ENCODE peak calls at places on chromosomes 4 and X, in nine cellular contexts. One of them, this sample, is unnamed.

GRCh38 chr4:122073615-122074014 is 78.5 kb upstream of the BLTP1 start:
- DNase-seq in stimulated activated CD8-positive, alpha-beta memory T cell treated with anti-CD3 and anti-CD28 coated beads, Interleukin-2, amount 100 ng/mL, for 48 hours: no peak
- DNase-seq in NCI-H1436: no peak
- DNase-seq in left cardiac atrium: no peak
- DNase-seq in LoVo: no peak
- DNase-seq in stimulated activated naive B cell treated with anti-CD40 and anti-IgM and Interleukin-4, amounts not matched to agents 10 μg/mL and 1 μg/mL and 100 μg/mL, for 72 hours: no peak
- DNase-seq in Ammon's horn: no peak
- DNase-seq in activated CD4-positive, alpha-beta T cell treated with anti-CD3 and anti-CD28 coated beads for 4 hours: no peak
- DNase-seq in left ventricle myocardium superior: no peak
- DNase-seq in this sample: no peak

GRCh38 chr4:25814323-25814722 is 48.5 kb downstream of the SEL1L3 start:
- DNase-seq in stimulated activated CD8-positive, alpha-beta memory T cell treated with anti-CD3 and anti-CD28 coated beads, Interleukin-2, amount 100 ng/mL, for 48 hours: no peak
- DNase-seq in NCI-H1436: no peak
- DNase-seq in left cardiac atrium: peak; percentile 36
- DNase-seq in LoVo: peak; percentile 1
- DNase-seq in stimulated activated naive B cell treated with anti-CD40 and anti-IgM and Interleukin-4, amounts not matched to agents 10 μg/mL and 1 μg/mL and 100 μg/mL, for 72 hours: no peak
- DNase-seq in Ammon's horn: peak; percentile 73
- DNase-seq in activated CD4-positive, alpha-beta T cell treated with anti-CD3 and anti-CD28 coated beads for 4 hours: no peak
- DNase-seq in left ventricle myocardium superior: peak; percentile 53
- DNase-seq in this sample: no peak

GRCh38 chr4:2742081-2742822 is 13.9 kb downstream of the TNIP2 start:
- DNase-seq in stimulated activated CD8-positive, alpha-beta memory T cell treated with anti-CD3 and anti-CD28 coated beads, Interleukin-2, amount 100 ng/mL, for 48 hours: no peak
- DNase-seq in NCI-H1436: no peak
- DNase-seq in left cardiac atrium: no peak
- DNase-seq in LoVo: no peak
- DNase-seq in stimulated activated naive B cell treated with anti-CD40 and anti-IgM and Interleukin-4, amounts not matched to agents 10 μg/mL and 1 μg/mL and 100 μg/mL, for 72 hours: no peak
- DNase-seq in Ammon's horn: no peak
- DNase-seq in activated CD4-positive, alpha-beta T cell treated with anti-CD3 and anti-CD28 coated beads for 4 hours: no peak
- DNase-seq in left ventricle myocardium superior: no peak
- DNase-seq in this sample: no peak

GRCh38 chr4:3268395-3269104 is 19.6 kb downstream of the MSANTD1 start:
- DNase-seq in stimulated activated CD8-positive, alpha-beta memory T cell treated with anti-CD3 and anti-CD28 coated beads, Interleukin-2, amount 100 ng/mL, for 48 hours: no peak
- DNase-seq in NCI-H1436: no peak
- DNase-seq in left cardiac atrium: no peak
- DNase-seq in LoVo: no peak
- DNase-seq in stimulated activated naive B cell treated with anti-CD40 and anti-IgM and Interleukin-4, amounts not matched to agents 10 μg/mL and 1 μg/mL and 100 μg/mL, for 72 hours: no peak
- DNase-seq in Ammon's horn: no peak
- DNase-seq in activated CD4-positive, alpha-beta T cell treated with anti-CD3 and anti-CD28 coated beads for 4 hours: no peak
- DNase-seq in left ventricle myocardium superior: no peak
- DNase-seq in this sample: no peak

GRCh38 chr4:113692809-113693411 is 68.6 kb downstream of the CAMK2D start:
- DNase-seq in stimulated activated CD8-positive, alpha-beta memory T cell treated with anti-CD3 and anti-CD28 coated beads, Interleukin-2, amount 100 ng/mL, for 48 hours: no peak
- DNase-seq in NCI-H1436: no peak
- DNase-seq in left cardiac atrium: no peak
- DNase-seq in LoVo: peak; percentile 24
- DNase-seq in stimulated activated naive B cell treated with anti-CD40 and anti-IgM and Interleukin-4, amounts not matched to agents 10 μg/mL and 1 μg/mL and 100 μg/mL, for 72 hours: no peak
- DNase-seq in Ammon's horn: no peak
- DNase-seq in activated CD4-positive, alpha-beta T cell treated with anti-CD3 and anti-CD28 coated beads for 4 hours: no peak
- DNase-seq in left ventricle myocardium superior: no peak
- DNase-seq in this sample: no peak

GRCh38 chr4:68463796-68464195 is 16.5 kb downstream of the TMPRSS11E start:
- DNase-seq in stimulated activated CD8-positive, alpha-beta memory T cell treated with anti-CD3 and anti-CD28 coated beads, Interleukin-2, amount 100 ng/mL, for 48 hours: no peak
- DNase-seq in NCI-H1436: no peak
- DNase-seq in left cardiac atrium: no peak
- DNase-seq in LoVo: no peak
- DNase-seq in stimulated activated naive B cell treated with anti-CD40 and anti-IgM and Interleukin-4, amounts not matched to agents 10 μg/mL and 1 μg/mL and 100 μg/mL, for 72 hours: no peak
- DNase-seq in Ammon's horn: no peak
- DNase-seq in activated CD4-positive, alpha-beta T cell treated with anti-CD3 and anti-CD28 coated beads for 4 hours: no peak
- DNase-seq in left ventricle myocardium superior: no peak
- DNase-seq in this sample: no peak

GRCh38 chr4:177266492-177266891 is 43.2 kb upstream of the NEIL3 start:
- DNase-seq in stimulated activated CD8-positive, alpha-beta memory T cell treated with anti-CD3 and anti-CD28 coated beads, Interleukin-2, amount 100 ng/mL, for 48 hours: no peak
- DNase-seq in NCI-H1436: no peak
- DNase-seq in left cardiac atrium: no peak
- DNase-seq in LoVo: no peak
- DNase-seq in stimulated activated naive B cell treated with anti-CD40 and anti-IgM and Interleukin-4, amounts not matched to agents 10 μg/mL and 1 μg/mL and 100 μg/mL, for 72 hours: no peak
- DNase-seq in Ammon's horn: no peak
- DNase-seq in activated CD4-positive, alpha-beta T cell treated with anti-CD3 and anti-CD28 coated beads for 4 hours: no peak
- DNase-seq in left ventricle myocardium superior: no peak
- DNase-seq in this sample: no peak

GRCh38 chr4:186722856-186723206 is 825 bp downstream of the FAT1 start:
- DNase-seq in stimulated activated CD8-positive, alpha-beta memory T cell treated with anti-CD3 and anti-CD28 coated beads, Interleukin-2, amount 100 ng/mL, for 48 hours: no peak
- DNase-seq in NCI-H1436: no peak
- DNase-seq in left cardiac atrium: no peak
- DNase-seq in LoVo: no peak
- DNase-seq in stimulated activated naive B cell treated with anti-CD40 and anti-IgM and Interleukin-4, amounts not matched to agents 10 μg/mL and 1 μg/mL and 100 μg/mL, for 72 hours: no peak
- DNase-seq in Ammon's horn: no peak
- DNase-seq in activated CD4-positive, alpha-beta T cell treated with anti-CD3 and anti-CD28 coated beads for 4 hours: no peak
- DNase-seq in left ventricle myocardium superior: no peak
- DNase-seq in this sample: no peak

GRCh38 chr4:44446801-44447562 is 1.6 kb downstream of the KCTD8 start:
- DNase-seq in stimulated activated CD8-positive, alpha-beta memory T cell treated with anti-CD3 and anti-CD28 coated beads, Interleukin-2, amount 100 ng/mL, for 48 hours: no peak
- DNase-seq in NCI-H1436: no peak
- DNase-seq in left cardiac atrium: peak; percentile 13
- DNase-seq in LoVo: no peak
- DNase-seq in stimulated activated naive B cell treated with anti-CD40 and anti-IgM and Interleukin-4, amounts not matched to agents 10 μg/mL and 1 μg/mL and 100 μg/mL, for 72 hours: no peak
- DNase-seq in Ammon's horn: no peak
- DNase-seq in activated CD4-positive, alpha-beta T cell treated with anti-CD3 and anti-CD28 coated beads for 4 hours: no peak
- DNase-seq in left ventricle myocardium superior: no peak
- DNase-seq in this sample: no peak

GRCh38 chr4:7166286-7166685 is 26.1 kb upstream of the SORCS2 start:
- DNase-seq in stimulated activated CD8-positive, alpha-beta memory T cell treated with anti-CD3 and anti-CD28 coated beads, Interleukin-2, amount 100 ng/mL, for 48 hours: no peak
- DNase-seq in NCI-H1436: no peak
- DNase-seq in left cardiac atrium: no peak
- DNase-seq in LoVo: no peak
- DNase-seq in stimulated activated naive B cell treated with anti-CD40 and anti-IgM and Interleukin-4, amounts not matched to agents 10 μg/mL and 1 μg/mL and 100 μg/mL, for 72 hours: no peak
- DNase-seq in Ammon's horn: no peak
- DNase-seq in activated CD4-positive, alpha-beta T cell treated with anti-CD3 and anti-CD28 coated beads for 4 hours: no peak
- DNase-seq in left ventricle myocardium superior: no peak
- DNase-seq in this sample: no peak

GRCh38 chrX:43436497-43436896 is 219.6 kb upstream of the MAOA start:
- DNase-seq in stimulated activated CD8-positive, alpha-beta memory T cell treated with anti-CD3 and anti-CD28 coated beads, Interleukin-2, amount 100 ng/mL, for 48 hours: no peak
- DNase-seq in NCI-H1436: no peak
- DNase-seq in left cardiac atrium: no peak
- DNase-seq in LoVo: no peak
- DNase-seq in stimulated activated naive B cell treated with anti-CD40 and anti-IgM and Interleukin-4, amounts not matched to agents 10 μg/mL and 1 μg/mL and 100 μg/mL, for 72 hours: no peak
- DNase-seq in Ammon's horn: no peak
- DNase-seq in activated CD4-positive, alpha-beta T cell treated with anti-CD3 and anti-CD28 coated beads for 4 hours: no peak
- DNase-seq in left ventricle myocardium superior: no peak
- DNase-seq in this sample: no peak

GRCh38 chr4:12534684-12535083 is 949.5 kb downstream of the RAB28 start:
- DNase-seq in stimulated activated CD8-positive, alpha-beta memory T cell treated with anti-CD3 and anti-CD28 coated beads, Interleukin-2, amount 100 ng/mL, for 48 hours: no peak
- DNase-seq in NCI-H1436: no peak
- DNase-seq in left cardiac atrium: no peak
- DNase-seq in LoVo: no peak
- DNase-seq in stimulated activated naive B cell treated with anti-CD40 and anti-IgM and Interleukin-4, amounts not matched to agents 10 μg/mL and 1 μg/mL and 100 μg/mL, for 72 hours: no peak
- DNase-seq in Ammon's horn: no peak
- DNase-seq in activated CD4-positive, alpha-beta T cell treated with anti-CD3 and anti-CD28 coated beads for 4 hours: no peak
- DNase-seq in left ventricle myocardium superior: no peak
- DNase-seq in this sample: no peak

GRCh38 chrX:105302246-105302645 is 81.8 kb upstream of the TEX13A start:
- DNase-seq in stimulated activated CD8-positive, alpha-beta memory T cell treated with anti-CD3 and anti-CD28 coated beads, Interleukin-2, amount 100 ng/mL, for 48 hours: no peak
- DNase-seq in NCI-H1436: no peak
- DNase-seq in left cardiac atrium: no peak
- DNase-seq in LoVo: no peak
- DNase-seq in stimulated activated naive B cell treated with anti-CD40 and anti-IgM and Interleukin-4, amounts not matched to agents 10 μg/mL and 1 μg/mL and 100 μg/mL, for 72 hours: no peak
- DNase-seq in Ammon's horn: no peak
- DNase-seq in activated CD4-positive, alpha-beta T cell treated with anti-CD3 and anti-CD28 coated beads for 4 hours: no peak
- DNase-seq in left ventricle myocardium superior: no peak
- DNase-seq in this sample: no peak

GRCh38 chr4:113522433-113522832 is 239.1 kb downstream of the CAMK2D start:
- DNase-seq in stimulated activated CD8-positive, alpha-beta memory T cell treated with anti-CD3 and anti-CD28 coated beads, Interleukin-2, amount 100 ng/mL, for 48 hours: no peak
- DNase-seq in NCI-H1436: no peak
- DNase-seq in left cardiac atrium: no peak
- DNase-seq in LoVo: no peak
- DNase-seq in stimulated activated naive B cell treated with anti-CD40 and anti-IgM and Interleukin-4, amounts not matched to agents 10 μg/mL and 1 μg/mL and 100 μg/mL, for 72 hours: no peak
- DNase-seq in Ammon's horn: no peak
- DNase-seq in activated CD4-positive, alpha-beta T cell treated with anti-CD3 and anti-CD28 coated beads for 4 hours: no peak
- DNase-seq in left ventricle myocardium superior: no peak
- DNase-seq in this sample: no peak

GRCh38 chr4:99710681-99711345 is 53.2 kb upstream of the C4orf54 start:
- DNase-seq in stimulated activated CD8-positive, alpha-beta memory T cell treated with anti-CD3 and anti-CD28 coated beads, Interleukin-2, amount 100 ng/mL, for 48 hours: no peak
- DNase-seq in NCI-H1436: no peak
- DNase-seq in left cardiac atrium: no peak
- DNase-seq in LoVo: no peak
- DNase-seq in stimulated activated naive B cell treated with anti-CD40 and anti-IgM and Interleukin-4, amounts not matched to agents 10 μg/mL and 1 μg/mL and 100 μg/mL, for 72 hours: no peak
- DNase-seq in Ammon's horn: no peak
- DNase-seq in activated CD4-positive, alpha-beta T cell treated with anti-CD3 and anti-CD28 coated beads for 4 hours: no peak
- DNase-seq in left ventricle myocardium superior: no peak
- DNase-seq in this sample: no peak

GRCh38 chr4:103429283-103429682 is 231.1 kb upstream of the CENPE start:
- DNase-seq in stimulated activated CD8-positive, alpha-beta memory T cell treated with anti-CD3 and anti-CD28 coated beads, Interleukin-2, amount 100 ng/mL, for 48 hours: no peak
- DNase-seq in NCI-H1436: no peak
- DNase-seq in left cardiac atrium: no peak
- DNase-seq in LoVo: no peak
- DNase-seq in stimulated activated naive B cell treated with anti-CD40 and anti-IgM and Interleukin-4, amounts not matched to agents 10 μg/mL and 1 μg/mL and 100 μg/mL, for 72 hours: no peak
- DNase-seq in Ammon's horn: no peak
- DNase-seq in activated CD4-positive, alpha-beta T cell treated with anti-CD3 and anti-CD28 coated beads for 4 hours: no peak
- DNase-seq in left ventricle myocardium superior: no peak
- DNase-seq in this sample: no peak

GRCh38 chr4:124913237-124913636 is 200.7 kb upstream of the ANKRD50 start:
- DNase-seq in stimulated activated CD8-positive, alpha-beta memory T cell treated with anti-CD3 and anti-CD28 coated beads, Interleukin-2, amount 100 ng/mL, for 48 hours: no peak
- DNase-seq in NCI-H1436: no peak
- DNase-seq in left cardiac atrium: no peak
- DNase-seq in LoVo: no peak
- DNase-seq in stimulated activated naive B cell treated with anti-CD40 and anti-IgM and Interleukin-4, amounts not matched to agents 10 μg/mL and 1 μg/mL and 100 μg/mL, for 72 hours: no peak
- DNase-seq in Ammon's horn: no peak
- DNase-seq in activated CD4-positive, alpha-beta T cell treated with anti-CD3 and anti-CD28 coated beads for 4 hours: no peak
- DNase-seq in left ventricle myocardium superior: no peak
- DNase-seq in this sample: no peak

GRCh38 chrX:70289168-70289792 is 447 bp downstream of the PDZD11 start:
- DNase-seq in stimulated activated CD8-positive, alpha-beta memory T cell treated with anti-CD3 and anti-CD28 coated beads, Interleukin-2, amount 100 ng/mL, for 48 hours: no peak
- DNase-seq in NCI-H1436: no peak
- DNase-seq in left cardiac atrium: no peak
- DNase-seq in LoVo: no peak
- DNase-seq in stimulated activated naive B cell treated with anti-CD40 and anti-IgM and Interleukin-4, amounts not matched to agents 10 μg/mL and 1 μg/mL and 100 μg/mL, for 72 hours: no peak
- DNase-seq in Ammon's horn: no peak
- DNase-seq in activated CD4-positive, alpha-beta T cell treated with anti-CD3 and anti-CD28 coated beads for 4 hours: no peak
- DNase-seq in left ventricle myocardium superior: no peak
- DNase-seq in this sample: no peak

GRCh38 chr4:101787917-101788316 is 2.6 kb upstream of the BANK1 start:
- DNase-seq in stimulated activated CD8-positive, alpha-beta memory T cell treated with anti-CD3 and anti-CD28 coated beads, Interleukin-2, amount 100 ng/mL, for 48 hours: no peak
- DNase-seq in NCI-H1436: no peak
- DNase-seq in left cardiac atrium: no peak
- DNase-seq in LoVo: no peak
- DNase-seq in stimulated activated naive B cell treated with anti-CD40 and anti-IgM and Interleukin-4, amounts not matched to agents 10 μg/mL and 1 μg/mL and 100 μg/mL, for 72 hours: no peak
- DNase-seq in Ammon's horn: no peak
- DNase-seq in activated CD4-positive, alpha-beta T cell treated with anti-CD3 and anti-CD28 coated beads for 4 hours: no peak
- DNase-seq in left ventricle myocardium superior: no peak
- DNase-seq in this sample: no peak

GRCh38 chr4:4837316-4837715 is 22.1 kb upstream of the MSX1 start:
- DNase-seq in stimulated activated CD8-positive, alpha-beta memory T cell treated with anti-CD3 and anti-CD28 coated beads, Interleukin-2, amount 100 ng/mL, for 48 hours: no peak
- DNase-seq in NCI-H1436: no peak
- DNase-seq in left cardiac atrium: no peak
- DNase-seq in LoVo: no peak
- DNase-seq in stimulated activated naive B cell treated with anti-CD40 and anti-IgM and Interleukin-4, amounts not matched to agents 10 μg/mL and 1 μg/mL and 100 μg/mL, for 72 hours: no peak
- DNase-seq in Ammon's horn: no peak
- DNase-seq in activated CD4-positive, alpha-beta T cell treated with anti-CD3 and anti-CD28 coated beads for 4 hours: no peak
- DNase-seq in left ventricle myocardium superior: no peak
- DNase-seq in this sample: no peak

GRCh38 chrX:11760958-11761357 is 2.9 kb downstream of the MSL3 start:
- DNase-seq in stimulated activated CD8-positive, alpha-beta memory T cell treated with anti-CD3 and anti-CD28 coated beads, Interleukin-2, amount 100 ng/mL, for 48 hours: no peak
- DNase-seq in NCI-H1436: no peak
- DNase-seq in left cardiac atrium: no peak
- DNase-seq in LoVo: no peak
- DNase-seq in stimulated activated naive B cell treated with anti-CD40 and anti-IgM and Interleukin-4, amounts not matched to agents 10 μg/mL and 1 μg/mL and 100 μg/mL, for 72 hours: no peak
- DNase-seq in Ammon's horn: no peak
- DNase-seq in activated CD4-positive, alpha-beta T cell treated with anti-CD3 and anti-CD28 coated beads for 4 hours: no peak
- DNase-seq in left ventricle myocardium superior: no peak
- DNase-seq in this sample: no peak

GRCh38 chrX:123339201-123339905 is 155.3 kb downstream of the GRIA3 start:
- DNase-seq in stimulated activated CD8-positive, alpha-beta memory T cell treated with anti-CD3 and anti-CD28 coated beads, Interleukin-2, amount 100 ng/mL, for 48 hours: no peak
- DNase-seq in NCI-H1436: no peak
- DNase-seq in left cardiac atrium: no peak
- DNase-seq in LoVo: no peak
- DNase-seq in stimulated activated naive B cell treated with anti-CD40 and anti-IgM and Interleukin-4, amounts not matched to agents 10 μg/mL and 1 μg/mL and 100 μg/mL, for 72 hours: no peak
- DNase-seq in Ammon's horn: no peak
- DNase-seq in activated CD4-positive, alpha-beta T cell treated with anti-CD3 and anti-CD28 coated beads for 4 hours: no peak
- DNase-seq in left ventricle myocardium superior: no peak
- DNase-seq in this sample: no peak